ENCODE peak calls at places on chromosomes 13 and 19, in seven cellular contexts. One of them, this sample, is unnamed.

GRCh38 chr13:113739527-113740285 is 19.3 kb upstream of the TMEM255B start:
- DNase-seq in type B pancreatic cell: no peak
- DNase-seq in AG09309: no peak
- DNase-seq in natural killer cell: no peak
- DNase-seq in MCF 10A: no peak
- DNase-seq in astrocyte of the spinal cord: no peak
- DNase-seq in tibial artery: no peak
- DNase-seq in this sample: no peak

GRCh38 chr19:18317998-18318800 is 4.7 kb downstream of the LSM4 start:
- DNase-seq in type B pancreatic cell: no peak
- DNase-seq in AG09309: no peak
- DNase-seq in natural killer cell: peak; percentile 44
- DNase-seq in MCF 10A: no peak
- DNase-seq in astrocyte of the spinal cord: no peak
- DNase-seq in tibial artery: no peak
- DNase-seq in this sample: no peak

GRCh38 chr19:50679177-50680125 is 30.2 kb downstream of the C19orf81 start:
- DNase-seq in type B pancreatic cell: peak; percentile 82
- DNase-seq in AG09309: peak; percentile 11
- DNase-seq in natural killer cell: peak; percentile 73
- DNase-seq in MCF 10A: peak; percentile 64
- DNase-seq in astrocyte of the spinal cord: peak; percentile 33
- DNase-seq in tibial artery: peak; percentile 54
- DNase-seq in this sample: peak; percentile 19

GRCh38 chr19:49119411-49120324 is at the start of gene PPFIA3:
- DNase-seq in type B pancreatic cell: no peak
- DNase-seq in AG09309: no peak
- DNase-seq in natural killer cell: no peak
- DNase-seq in MCF 10A: peak; percentile 55
- DNase-seq in astrocyte of the spinal cord: peak; percentile 55
- DNase-seq in tibial artery: peak; percentile 57
- DNase-seq in this sample: no peak

GRCh38 chr13:94678845-94679244 is 33.5 kb downstream of the SOX21 start:
- DNase-seq in type B pancreatic cell: no peak
- DNase-seq in AG09309: no peak
- DNase-seq in natural killer cell: no peak
- DNase-seq in MCF 10A: no peak
- DNase-seq in astrocyte of the spinal cord: no peak
- DNase-seq in tibial artery: no peak
- DNase-seq in this sample: no peak

GRCh38 chr13:80979035-80979641 is 638.2 kb upstream of the SPRY2 start:
- DNase-seq in type B pancreatic cell: no peak
- DNase-seq in AG09309: peak; percentile 14
- DNase-seq in natural killer cell: no peak
- DNase-seq in MCF 10A: peak; percentile 65
- DNase-seq in astrocyte of the spinal cord: peak; percentile 74
- DNase-seq in tibial artery: peak; percentile 23
- DNase-seq in this sample: peak; percentile 18

GRCh38 chr19:31348416-31349159 is 648 bp downstream of the TSHZ3 start:
- DNase-seq in type B pancreatic cell: no peak
- DNase-seq in AG09309: no peak
- DNase-seq in natural killer cell: no peak
- DNase-seq in MCF 10A: no peak
- DNase-seq in astrocyte of the spinal cord: peak; percentile 51
- DNase-seq in tibial artery: peak; percentile 43
- DNase-seq in this sample: no peak

GRCh38 chr13:106533101-106533939 is 2.1 kb downstream of the EFNB2 start:
- DNase-seq in type B pancreatic cell: peak; percentile 83
- DNase-seq in AG09309: no peak
- DNase-seq in natural killer cell: no peak
- DNase-seq in MCF 10A: peak; percentile 84
- DNase-seq in astrocyte of the spinal cord: peak; percentile 85
- DNase-seq in tibial artery: peak; percentile 77
- DNase-seq in this sample: peak; percentile 18

GRCh38 chr13:32426981-32427851 is 714 bp downstream of the N4BP2L1 start:
- DNase-seq in type B pancreatic cell: peak; percentile 71
- DNase-seq in AG09309: no peak
- DNase-seq in natural killer cell: peak; percentile 61
- DNase-seq in MCF 10A: no peak
- DNase-seq in astrocyte of the spinal cord: peak; percentile 23
- DNase-seq in tibial artery: peak; percentile 61
- DNase-seq in this sample: no peak

GRCh38 chr19:5062195-5062594 is 93.3 kb downstream of the KDM4B start:
- DNase-seq in type B pancreatic cell: no peak
- DNase-seq in AG09309: no peak
- DNase-seq in natural killer cell: no peak
- DNase-seq in MCF 10A: no peak
- DNase-seq in astrocyte of the spinal cord: no peak
- DNase-seq in tibial artery: no peak
- DNase-seq in this sample: no peak

GRCh38 chr19:46787331-46788100 is 878 bp downstream of the SLC1A5 start:
- DNase-seq in type B pancreatic cell: peak; percentile 76
- DNase-seq in AG09309: no peak
- DNase-seq in natural killer cell: peak; percentile 33
- DNase-seq in MCF 10A: peak; percentile 75
- DNase-seq in astrocyte of the spinal cord: peak; percentile 67
- DNase-seq in tibial artery: peak; percentile 71
- DNase-seq in this sample: no peak

GRCh38 chr13:95676100-95676774 is 702 bp upstream of the DNAJC3 start:
- DNase-seq in type B pancreatic cell: no peak
- DNase-seq in AG09309: peak; percentile 4
- DNase-seq in natural killer cell: peak; percentile 26
- DNase-seq in MCF 10A: peak; percentile 75
- DNase-seq in astrocyte of the spinal cord: peak; percentile 44
- DNase-seq in tibial artery: no peak
- DNase-seq in this sample: no peak

GRCh38 chr19:16061943-16062342 is 14.4 kb upstream of the TPM4 start:
- DNase-seq in type B pancreatic cell: no peak
- DNase-seq in AG09309: no peak
- DNase-seq in natural killer cell: no peak
- DNase-seq in MCF 10A: no peak
- DNase-seq in astrocyte of the spinal cord: no peak
- DNase-seq in tibial artery: no peak
- DNase-seq in this sample: no peak

GRCh38 chr19:57406516-57407123 is 4.3 kb upstream of the ZNF17 start:
- DNase-seq in type B pancreatic cell: no peak
- DNase-seq in AG09309: no peak
- DNase-seq in natural killer cell: peak; percentile 56
- DNase-seq in MCF 10A: peak; percentile 56
- DNase-seq in astrocyte of the spinal cord: peak; percentile 22
- DNase-seq in tibial artery: no peak
- DNase-seq in this sample: no peak

GRCh38 chr19:50952890-50953289 is at the start of gene KLK5:
- DNase-seq in type B pancreatic cell: no peak
- DNase-seq in AG09309: no peak
- DNase-seq in natural killer cell: no peak
- DNase-seq in MCF 10A: no peak
- DNase-seq in astrocyte of the spinal cord: no peak
- DNase-seq in tibial artery: no peak
- DNase-seq in this sample: no peak

GRCh38 chr13:51425410-51426042 is 27.3 kb downstream of the INTS6 start:
- DNase-seq in type B pancreatic cell: no peak
- DNase-seq in AG09309: peak; percentile 17
- DNase-seq in natural killer cell: no peak
- DNase-seq in MCF 10A: peak; percentile 34
- DNase-seq in astrocyte of the spinal cord: peak; percentile 36
- DNase-seq in tibial artery: no peak
- DNase-seq in this sample: peak; percentile 8

GRCh38 chr13:113231306-113232207 is 22.1 kb downstream of the CUL4A start:
- DNase-seq in type B pancreatic cell: no peak
- DNase-seq in AG09309: no peak
- DNase-seq in natural killer cell: no peak
- DNase-seq in MCF 10A: no peak
- DNase-seq in astrocyte of the spinal cord: no peak
- DNase-seq in tibial artery: no peak
- DNase-seq in this sample: no peak

GRCh38 chr19:56141416-56141992 is 417 bp downstream of the ZNF444 start:
- DNase-seq in type B pancreatic cell: no peak
- DNase-seq in AG09309: no peak
- DNase-seq in natural killer cell: no peak
- DNase-seq in MCF 10A: no peak
- DNase-seq in astrocyte of the spinal cord: no peak
- DNase-seq in tibial artery: no peak
- DNase-seq in this sample: no peak

GRCh38 chr13:90055121-90055520 is 1292.4 kb upstream of the MIR17HG start:
- DNase-seq in type B pancreatic cell: no peak
- DNase-seq in AG09309: no peak
- DNase-seq in natural killer cell: no peak
- DNase-seq in MCF 10A: peak; percentile 38
- DNase-seq in astrocyte of the spinal cord: peak; percentile 9
- DNase-seq in tibial artery: no peak
- DNase-seq in this sample: no peak

GRCh38 chr19:31421856-31422255 is 72.6 kb upstream of the TSHZ3 start:
- DNase-seq in type B pancreatic cell: no peak
- DNase-seq in AG09309: no peak
- DNase-seq in natural killer cell: no peak
- DNase-seq in MCF 10A: no peak
- DNase-seq in astrocyte of the spinal cord: no peak
- DNase-seq in tibial artery: no peak
- DNase-seq in this sample: no peak

GRCh38 chr13:76223999-76224398 is 587.9 kb downstream of the LMO7 start:
- DNase-seq in type B pancreatic cell: no peak
- DNase-seq in AG09309: no peak
- DNase-seq in natural killer cell: no peak
- DNase-seq in MCF 10A: no peak
- DNase-seq in astrocyte of the spinal cord: no peak
- DNase-seq in tibial artery: no peak
- DNase-seq in this sample: no peak

GRCh38 chr13:76226941-76227340 is 590.8 kb downstream of the LMO7 start:
- DNase-seq in type B pancreatic cell: no peak
- DNase-seq in AG09309: no peak
- DNase-seq in natural killer cell: no peak
- DNase-seq in MCF 10A: no peak
- DNase-seq in astrocyte of the spinal cord: no peak
- DNase-seq in tibial artery: no peak
- DNase-seq in this sample: no peak

GRCh38 chr13:76222511-76222910 is 586.4 kb downstream of the LMO7 start:
- DNase-seq in type B pancreatic cell: no peak
- DNase-seq in AG09309: no peak
- DNase-seq in natural killer cell: no peak
- DNase-seq in MCF 10A: no peak
- DNase-seq in astrocyte of the spinal cord: peak; percentile 19
- DNase-seq in tibial artery: no peak
- DNase-seq in this sample: no peak

GRCh38 chr13:76225815-76226489 is 589.8 kb downstream of the LMO7 start:
- DNase-seq in type B pancreatic cell: no peak
- DNase-seq in AG09309: no peak
- DNase-seq in natural killer cell: no peak
- DNase-seq in MCF 10A: no peak
- DNase-seq in astrocyte of the spinal cord: peak; percentile 47
- DNase-seq in tibial artery: no peak
- DNase-seq in this sample: no peak

DNA sequence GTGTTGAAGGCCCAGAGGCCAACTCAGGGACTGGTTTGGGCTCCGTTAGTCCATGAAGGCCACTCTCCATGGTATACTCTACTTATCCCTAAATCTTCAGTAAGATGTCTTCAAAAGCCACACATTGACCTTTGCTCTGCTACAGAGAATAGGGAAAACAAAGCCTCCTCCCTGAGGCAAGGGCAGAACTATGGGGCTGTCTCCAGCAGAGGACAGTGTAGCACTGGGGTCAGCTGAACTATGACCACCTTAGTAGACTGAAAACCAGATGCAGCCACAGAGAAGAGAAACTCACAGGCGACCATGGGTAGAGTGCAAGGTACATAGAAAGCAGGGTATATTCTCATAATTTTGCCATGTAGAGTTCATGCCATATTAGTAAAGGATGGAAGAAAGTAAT is 587.4 kb downstream of the LMO7 start:
- DNase-seq in type B pancreatic cell: no peak
- DNase-seq in AG09309: no peak
- DNase-seq in natural killer cell: no peak
- DNase-seq in MCF 10A: peak; percentile 1
- DNase-seq in astrocyte of the spinal cord: no peak
- DNase-seq in tibial artery: no peak
- DNase-seq in this sample: no peak
- TF ChIP-seq CTCF in type B pancreatic cell: no peak
- TF ChIP-seq CTCF in AG09309: no peak
- TF ChIP-seq CTCF in natural killer cell: no peak
- TF ChIP-seq CTCF in MCF 10A: no peak
- TF ChIP-seq CTCF in astrocyte of the spinal cord: no peak
- TF ChIP-seq CTCF in tibial artery: no peak
- TF ChIP-seq CTCF in this sample: peak; percentile 18

DNA sequence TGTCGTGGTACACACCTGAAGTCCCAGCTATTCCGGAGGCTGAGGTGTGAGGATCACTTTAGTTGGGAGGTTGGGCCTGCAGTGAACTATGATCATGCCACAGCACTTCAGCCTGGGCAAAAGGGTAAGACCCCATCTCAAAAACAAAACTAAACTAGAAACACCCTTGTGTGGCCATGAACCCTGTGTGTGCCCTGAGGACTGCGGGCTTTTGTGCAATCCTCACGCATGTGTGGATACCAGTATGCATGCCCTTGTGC is 1.1 kb upstream of the EGLN2 start:
- DNase-seq in type B pancreatic cell: no peak
- DNase-seq in AG09309: no peak
- DNase-seq in natural killer cell: no peak
- DNase-seq in MCF 10A: no peak
- DNase-seq in astrocyte of the spinal cord: no peak
- DNase-seq in tibial artery: no peak
- DNase-seq in this sample: no peak
- TF ChIP-seq CTCF in type B pancreatic cell: no peak
- TF ChIP-seq CTCF in AG09309: no peak
- TF ChIP-seq CTCF in natural killer cell: no peak
- TF ChIP-seq CTCF in MCF 10A: no peak
- TF ChIP-seq CTCF in astrocyte of the spinal cord: no peak
- TF ChIP-seq CTCF in tibial artery: no peak
- TF ChIP-seq CTCF in this sample: no peak

DNA sequence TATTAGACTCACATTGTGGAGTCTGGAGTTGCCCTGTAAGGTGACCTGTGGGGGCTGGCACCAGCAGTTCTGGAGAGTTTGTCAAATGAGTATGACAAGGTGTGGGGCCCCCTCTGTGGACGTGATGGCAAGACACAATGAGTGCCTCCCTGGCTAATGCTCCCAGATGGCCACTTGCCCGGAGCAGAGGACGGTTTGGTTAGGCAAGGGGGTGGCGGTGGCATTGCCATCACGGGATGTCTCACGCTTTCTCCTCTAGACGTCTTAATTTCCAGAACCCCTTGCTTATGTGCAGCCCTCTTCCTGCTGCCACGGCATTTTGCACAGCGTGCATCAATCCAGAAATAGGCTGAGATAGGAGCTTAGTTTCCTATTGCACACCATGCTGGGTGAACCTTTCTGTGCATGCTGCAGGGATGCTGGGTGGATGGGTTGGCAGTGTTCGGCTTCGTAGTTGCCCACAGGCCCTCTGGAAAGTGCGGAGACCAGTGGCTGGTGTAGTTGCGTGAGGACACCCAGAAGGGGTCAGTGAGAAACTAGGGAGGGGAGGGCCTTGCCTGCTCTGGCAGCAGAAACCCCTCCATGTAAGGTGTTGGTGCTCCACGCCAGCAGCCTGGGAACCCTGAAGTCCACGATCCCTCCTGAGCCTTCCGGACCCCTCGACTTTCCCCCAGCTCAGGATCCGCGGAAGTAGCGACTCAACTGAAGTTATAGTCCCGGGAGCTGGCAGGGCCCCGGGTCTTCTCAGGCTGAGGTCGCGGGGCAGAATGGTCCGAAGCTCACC is 18.1 kb upstream of the LRP3 start:
- DNase-seq in type B pancreatic cell: no peak
- DNase-seq in AG09309: no peak
- DNase-seq in natural killer cell: peak; percentile 23
- DNase-seq in MCF 10A: no peak
- DNase-seq in astrocyte of the spinal cord: peak; percentile 38
- DNase-seq in tibial artery: no peak
- DNase-seq in this sample: no peak
- TF ChIP-seq CTCF in type B pancreatic cell: no peak
- TF ChIP-seq CTCF in AG09309: no peak
- TF ChIP-seq CTCF in natural killer cell: no peak
- TF ChIP-seq CTCF in MCF 10A: no peak
- TF ChIP-seq CTCF in astrocyte of the spinal cord: no peak
- TF ChIP-seq CTCF in tibial artery: no peak
- TF ChIP-seq CTCF in this sample: no peak

GRCh38 chr13:99434258-99434788 is 66.9 kb upstream of the TM9SF2 start:
- DNase-seq in type B pancreatic cell: no peak
- DNase-seq in AG09309: no peak
- DNase-seq in natural killer cell: peak; percentile 69
- DNase-seq in MCF 10A: no peak
- DNase-seq in astrocyte of the spinal cord: no peak
- DNase-seq in tibial artery: no peak
- DNase-seq in this sample: no peak
- TF ChIP-seq CTCF in type B pancreatic cell: no peak
- TF ChIP-seq CTCF in AG09309: no peak
- TF ChIP-seq CTCF in natural killer cell: no peak
- TF ChIP-seq CTCF in MCF 10A: no peak
- TF ChIP-seq CTCF in astrocyte of the spinal cord: no peak
- TF ChIP-seq CTCF in tibial artery: no peak
- TF ChIP-seq CTCF in this sample: no peak

This sample was measured in AG09319.